ENCODE peak calls at places on chromosomes 11 and 22, in six cellular contexts. E is CD4-positive, alpha-beta T cell; L is GM23338; J is psoas muscle; T is fibroblast of lung; Z is uterus. H is an unnamed sample.

GRCh38 chr22:38314992-38315800 is 2.0 kb downstream of the CSNK1E start:
- DNase-seq in E (no peak), L (no peak), J (no peak), T (peak), Z (no peak), H (no peak)

GRCh38 chr22:43792905-43793304 is 19.2 kb downstream of the EFCAB6 start:
- DNase-seq in E (no peak), L (no peak), J (no peak), T (no peak), Z (no peak), H (no peak)

GRCh38 chr11:77431813-77432212 is 42.1 kb downstream of the PAK1 start:
- DNase-seq in E (no peak), L (no peak), J (no peak), T (no peak), Z (no peak), H (no peak)

GRCh38 chr11:17741487-17741886 is 6.9 kb downstream of the KCNC1 start:
- DNase-seq in E (no peak), L (no peak), J (no peak), T (no peak), Z (no peak), H (no peak)

GRCh38 chr11:1920128-1920908 is 815 bp downstream of the TNNT3 start:
- DNase-seq in E (no peak), L (no peak), J (no peak), T (no peak), Z (no peak), H (no peak)

GRCh38 chr11:93715797-93716396 is 25.4 kb downstream of the TAF1D start:
- DNase-seq in E (no peak), L (no peak), J (no peak), T (no peak), Z (no peak), H (no peak)

GRCh38 chr11:126232683-126233082 is 21.1 kb downstream of the FAM118B start:
- DNase-seq in E (no peak), L (no peak), J (no peak), T (no peak), Z (no peak), H (no peak)

GRCh38 chr11:64148917-64149617 is 16.8 kb downstream of the MACROD1 start:
- DNase-seq in E (no peak), L (no peak), J (no peak), T (no peak), Z (no peak), H (no peak)

GRCh38 chr22:28222571-28222970 is 303.5 kb upstream of the PITPNB start:
- DNase-seq in E (no peak), L (no peak), J (no peak), T (no peak), Z (no peak), H (no peak)

GRCh38 chr11:13984616-13985474 is 22.3 kb downstream of the SPON1 start:
- DNase-seq in E (no peak), L (no peak), J (no peak), T (peak), Z (no peak), H (no peak)

DNA sequence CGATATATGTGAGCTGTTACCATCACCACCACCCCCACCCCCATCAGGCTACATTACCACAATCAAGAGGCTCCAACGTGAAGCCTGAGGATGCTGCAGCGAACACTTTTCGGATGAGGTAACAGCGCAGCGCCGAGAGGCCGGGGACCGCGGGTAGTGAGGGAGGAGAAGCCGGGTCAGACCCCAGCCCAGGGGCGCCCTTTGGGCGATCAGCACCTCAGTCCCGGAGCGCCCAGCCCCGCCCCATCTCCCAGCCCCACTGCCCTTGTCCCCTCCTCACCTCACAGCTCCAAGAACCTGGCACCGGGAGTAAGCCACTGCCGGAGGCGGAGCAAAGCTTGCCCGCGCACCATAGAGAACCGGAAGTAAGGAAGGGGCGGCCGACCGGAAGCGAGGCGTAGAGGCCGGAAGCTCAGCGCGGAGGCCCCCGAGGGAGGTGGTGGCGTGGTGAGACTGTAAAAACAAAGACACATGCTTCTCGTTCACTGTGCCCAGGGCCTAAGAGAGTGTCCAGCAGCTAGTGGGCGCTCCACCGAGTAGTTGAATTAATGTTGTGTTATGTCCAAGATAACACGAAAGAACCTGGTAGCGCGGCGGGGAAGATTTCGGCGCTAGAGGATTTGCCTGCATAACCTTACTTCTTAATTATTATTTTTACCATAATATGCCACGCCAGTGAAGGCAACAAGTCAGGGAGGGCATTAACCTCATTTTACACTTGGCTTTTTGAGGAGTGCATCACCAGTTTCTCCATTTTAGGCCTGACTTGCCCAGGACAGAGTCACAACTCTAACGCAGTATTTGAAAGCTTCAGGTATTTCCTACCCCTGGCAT is at the start of gene THOC5:
- DNase-seq in E (peak), L (peak), J (peak), T (peak), Z (peak), H (peak)
- TF ChIP-seq CTCF in E (no peak), L (peak), J (peak), T (peak), Z (peak), H (peak)

GRCh38 chr11:83004855-83005556 is 66.7 kb downstream of the RAB30 start:
- DNase-seq in E (no peak), L (no peak), J (no peak), T (peak), Z (no peak), H (no peak)
- H3K27ac ChIP-seq in E (no peak), L (no peak), J (peak), T (no peak), Z (no peak), H (no peak)

DNA sequence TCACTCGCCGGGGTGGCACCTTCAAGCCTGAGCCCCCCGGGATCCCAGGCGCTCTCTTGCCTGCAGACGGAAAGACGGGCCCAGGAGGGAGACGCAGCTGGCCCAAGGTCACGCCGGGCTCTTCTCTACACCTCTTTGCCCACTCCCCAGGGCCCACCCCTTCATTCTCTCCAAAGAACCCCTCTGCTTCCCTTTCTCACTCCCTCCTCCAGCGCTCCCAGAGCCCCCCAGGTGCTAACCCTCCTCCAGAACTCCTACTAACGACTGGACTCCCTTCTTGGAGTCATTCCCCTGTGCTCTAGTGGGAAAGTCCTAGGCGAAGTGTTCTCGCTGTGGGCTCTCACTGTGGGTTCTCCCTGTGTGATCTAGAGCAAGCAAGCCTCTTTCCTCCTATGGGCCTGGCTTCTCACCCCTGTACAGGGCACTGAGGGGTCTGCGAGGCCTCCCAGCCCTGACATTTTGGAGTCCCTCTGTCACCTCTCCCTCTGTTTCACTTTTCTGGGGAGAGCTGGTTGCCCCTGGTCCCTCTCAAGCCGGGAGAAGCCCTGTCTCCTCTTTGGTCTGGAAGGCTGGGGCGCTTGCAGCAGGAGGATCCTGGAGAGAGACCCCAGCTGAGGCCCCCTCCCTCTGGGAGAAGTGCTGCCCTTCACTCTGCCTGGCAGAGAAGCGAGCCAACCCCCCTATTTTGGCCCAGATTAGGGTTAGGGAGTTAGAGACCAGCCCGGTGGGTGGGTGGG is 858 bp downstream of the OAF start:
- DNase-seq in E (no peak), L (no peak), J (no peak), T (no peak), Z (no peak), H (peak)
- TF ChIP-seq CTCF in E (no peak), L (no peak), J (no peak), T (no peak), Z (no peak), H (no peak)

GRCh38 chr22:21971858-21972275 is 10.7 kb downstream of the TOP3B start:
- DNase-seq in E (no peak), L (no peak), J (no peak), T (no peak), Z (no peak), H (no peak)

GRCh38 chr22:21972293-21972779 is 10.3 kb downstream of the TOP3B start:
- DNase-seq in E (peak), L (peak), J (peak), T (no peak), Z (no peak), H (no peak)

GRCh38 chr22:21970800-21971617 is 11.6 kb downstream of the TOP3B start:
- DNase-seq in E (no peak), L (no peak), J (no peak), T (no peak), Z (no peak), H (no peak)

GRCh38 chr22:21968452-21969129 is 14.0 kb downstream of the TOP3B start:
- DNase-seq in E (no peak), L (no peak), J (no peak), T (no peak), Z (no peak), H (no peak)

GRCh38 chr22:21970037-21970799 is 12.4 kb downstream of the TOP3B start:
- DNase-seq in E (no peak), L (no peak), J (no peak), T (no peak), Z (no peak), H (no peak)
- H3K27ac ChIP-seq in E (no peak), L (no peak), J (no peak), T (no peak), Z (no peak), H (peak)

H was measured in RWPE1.